ENCODE peak calls at places on chromosomes 2 and 18, in ten cellular contexts. Z is endothelial cell of umbilical vein, N is spleen, K is K562, F is prostate gland, M is GM12892, T is HCT116, R is transverse colon, L is suprapubic skin, W is stomach. G is an unnamed sample.
A peak's percentile ranks its signal among the peaks of the same experiment; 100 is the strongest.

GRCh38 chr2:217247511-217247910 is 387.6 kb upstream of the TNP1 start:
- DNase-seq in Z (no peak), N (no peak), K (no peak), F (peak; percentile 46), M (no peak), T (no peak), R (no peak), L (no peak), W (peak; percentile 33), G (no peak)

GRCh38 chr2:12764075-12764722 is 47.5 kb downstream of the TRIB2 start:
- DNase-seq in Z (peak; percentile 79), N (no peak), K (no peak), F (no peak), M (no peak), T (no peak), R (no peak), L (no peak), W (no peak), G (no peak)

GRCh38 chr18:69328086-69328485 is 72.6 kb upstream of the DOK6 start:
- DNase-seq in Z (no peak), N (peak; percentile 59), K (no peak), F (no peak), M (no peak), T (no peak), R (no peak), L (no peak), W (no peak), G (no peak)

GRCh38 chr2:38237311-38237710 is 139.8 kb downstream of the ATL2 start:
- DNase-seq in Z (no peak), N (no peak), K (no peak), F (no peak), M (no peak), T (no peak), R (no peak), L (no peak), W (no peak), G (no peak)

GRCh38 chr2:181456660-181457120 is 496 bp upstream of the ITGA4 start:
- DNase-seq in Z (no peak), N (peak; percentile 97), K (no peak), F (no peak), M (peak; percentile 23), T (no peak), R (peak; percentile 72), L (no peak), W (peak; percentile 47), G (no peak)

GRCh38 chr18:58373486-58373885 is 255.4 kb downstream of the ALPK2 start:
- DNase-seq in Z (no peak), N (no peak), K (no peak), F (no peak), M (no peak), T (no peak), R (no peak), L (no peak), W (no peak), G (no peak)

GRCh38 chr18:73827801-73828200 is 319.8 kb downstream of the FBXO15 start:
- DNase-seq in Z (no peak), N (no peak), K (no peak), F (no peak), M (no peak), T (no peak), R (no peak), L (no peak), W (no peak), G (no peak)

GRCh38 chr2:36427790-36428243 is 72.2 kb downstream of the CRIM1 start:
- DNase-seq in Z (no peak), N (peak; percentile 65), K (no peak), F (no peak), M (no peak), T (no peak), R (no peak), L (no peak), W (no peak), G (no peak)

GRCh38 chr2:127044165-127044718 is 62.7 kb downstream of the BIN1 start:
- DNase-seq in Z (no peak), N (no peak), K (no peak), F (no peak), M (no peak), T (no peak), R (no peak), L (no peak), W (no peak), G (no peak)

GRCh38 chr2:127047054-127047453 is 59.9 kb downstream of the BIN1 start:
- DNase-seq in Z (no peak), N (peak; percentile 71), K (no peak), F (no peak), M (no peak), T (no peak), R (no peak), L (peak; percentile 48), W (peak; percentile 21), G (no peak)

GRCh38 chr2:127044977-127045654 is 61.8 kb downstream of the BIN1 start:
- DNase-seq in Z (no peak), N (peak; percentile 73), K (no peak), F (no peak), M (no peak), T (no peak), R (no peak), L (peak; percentile 57), W (peak; percentile 21), G (no peak)

GRCh38 chr2:127046579-127046978 is 60.4 kb downstream of the BIN1 start:
- DNase-seq in Z (no peak), N (no peak), K (no peak), F (no peak), M (no peak), T (no peak), R (no peak), L (peak; percentile 49), W (peak; percentile 24), G (no peak)

GRCh38 chr2:127045792-127046501 is 61.0 kb downstream of the BIN1 start:
- DNase-seq in Z (no peak), N (peak; percentile 75), K (no peak), F (no peak), M (no peak), T (no peak), R (no peak), L (peak; percentile 60), W (peak; percentile 23), G (peak; percentile 13)
- TF ChIP-seq POLR2AphosphoS5 in Z (no peak), N (peak; percentile 12), K (no peak), F (no peak), M (no peak), T (no peak), R (no peak), L (no peak), W (no peak), G (no peak)

GRCh38 chr2:205692095-205692494 is 9.8 kb downstream of the NRP2 start:
- DNase-seq in Z (no peak), N (no peak), K (no peak), F (no peak), M (no peak), T (no peak), R (no peak), L (no peak), W (no peak), G (no peak)

GRCh38 chr2:205689837-205690236 is 7.5 kb downstream of the NRP2 start:
- DNase-seq in Z (no peak), N (no peak), K (no peak), F (no peak), M (no peak), T (no peak), R (no peak), L (no peak), W (no peak), G (no peak)

GRCh38 chr2:205696541-205697441 is 14.5 kb downstream of the NRP2 start:
- DNase-seq in Z (no peak), N (no peak), K (no peak), F (no peak), M (no peak), T (no peak), R (no peak), L (no peak), W (no peak), G (no peak)

GRCh38 chr2:205695460-205695979 is 13.2 kb downstream of the NRP2 start:
- DNase-seq in Z (no peak), N (no peak), K (no peak), F (no peak), M (no peak), T (no peak), R (no peak), L (no peak), W (no peak), G (no peak)

DNA sequence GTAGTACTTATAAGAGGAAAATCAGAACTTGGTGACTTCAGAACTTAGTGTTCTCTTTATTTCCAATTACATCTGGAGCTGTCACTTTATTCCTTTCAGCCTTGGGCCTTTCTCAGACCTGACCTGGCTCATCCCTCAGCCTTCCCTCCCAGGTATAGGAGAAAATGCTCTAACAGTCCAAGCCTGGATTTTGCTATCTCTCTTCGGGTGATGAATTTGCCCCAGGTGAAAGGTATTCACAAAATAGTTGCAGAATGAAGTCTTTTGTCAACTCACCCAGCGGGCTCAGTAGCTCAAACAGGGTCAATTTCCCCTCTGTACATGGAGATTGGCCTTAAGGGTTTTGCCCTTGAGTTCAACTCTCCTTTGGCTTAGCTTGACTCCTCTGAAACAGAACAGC is 12.0 kb downstream of the NRP2 start:
- DNase-seq in Z (no peak), N (no peak), K (no peak), F (no peak), M (no peak), T (no peak), R (no peak), L (no peak), W (no peak), G (no peak)
- TF ChIP-seq POLR2A in Z (no peak), N (no peak), K (no peak), F (no peak), M (no peak), T (no peak), R (no peak), L (no peak), W (no peak), G (no peak)

DNA sequence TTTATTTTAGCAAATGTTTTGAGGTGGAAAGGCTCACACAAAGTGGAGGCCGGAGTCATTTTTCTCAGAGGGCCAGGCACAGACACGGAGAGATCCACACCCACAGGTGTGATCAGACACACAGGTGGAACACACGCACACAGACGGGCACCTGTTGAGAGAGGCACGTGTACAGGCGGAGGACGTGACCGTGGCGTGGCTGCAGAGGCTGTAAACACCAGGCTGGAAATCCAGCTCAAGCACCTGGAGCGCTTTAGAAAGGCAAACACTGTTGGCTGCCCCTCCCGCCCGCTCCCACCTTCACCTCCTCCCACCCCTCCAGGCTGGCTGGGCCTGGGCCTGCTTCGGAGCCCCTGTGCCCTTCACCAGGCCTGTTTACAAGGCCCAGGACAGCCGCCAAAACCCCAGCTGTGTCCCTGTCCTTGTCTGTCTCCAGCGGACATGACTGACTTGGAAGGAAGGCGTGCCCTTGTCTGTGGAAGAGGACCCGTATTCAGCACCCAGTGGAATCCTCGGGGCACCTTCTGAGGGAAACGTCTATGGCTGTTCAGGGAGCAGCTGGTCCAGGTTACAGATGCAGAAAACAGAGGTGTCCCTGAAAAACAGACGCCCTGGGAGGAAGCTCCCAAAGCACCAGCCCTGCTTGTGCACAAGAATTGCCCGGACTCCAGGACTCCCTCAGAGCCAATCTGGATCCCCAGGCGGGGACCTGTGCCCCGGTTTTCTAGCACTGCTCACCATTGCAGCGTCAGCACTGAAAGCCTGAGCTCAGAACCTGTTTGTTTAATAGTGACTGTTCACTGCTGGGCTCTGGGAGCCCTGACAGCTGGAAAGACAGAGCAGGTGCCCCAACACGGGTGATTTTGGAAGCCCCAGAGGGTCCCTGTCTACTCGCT is 134.3 kb upstream of the HAAO start:
- DNase-seq in Z (no peak), N (no peak), K (no peak), F (no peak), M (no peak), T (no peak), R (peak; percentile 68), L (no peak), W (peak; percentile 77), G (no peak)
- TF ChIP-seq POLR2AphosphoS5 in Z (no peak), N (no peak), K (no peak), F (no peak), M (no peak), T (no peak), R (no peak), L (no peak), W (no peak), G (no peak)

GRCh38 chr2:223905996-223906395 is 39.1 kb downstream of the WDFY1 start:
- DNase-seq in Z (no peak), N (no peak), K (no peak), F (no peak), M (no peak), T (no peak), R (no peak), L (no peak), W (no peak), G (no peak)

GRCh38 chr2:223914349-223914748 is 30.8 kb downstream of the WDFY1 start:
- DNase-seq in Z (no peak), N (no peak), K (no peak), F (no peak), M (no peak), T (no peak), R (no peak), L (no peak), W (no peak), G (no peak)

GRCh38 chr2:223909048-223909741 is 35.9 kb downstream of the WDFY1 start:
- DNase-seq in Z (peak; percentile 30), N (no peak), K (no peak), F (no peak), M (no peak), T (no peak), R (no peak), L (no peak), W (no peak), G (no peak)

GRCh38 chr2:223908304-223909047 is 36.7 kb downstream of the WDFY1 start:
- DNase-seq in Z (no peak), N (no peak), K (no peak), F (no peak), M (no peak), T (no peak), R (no peak), L (no peak), W (peak; percentile 51), G (no peak)
- TF ChIP-seq POLR2A in Z (no peak), N (no peak), K (no peak), F (no peak), M (no peak), T (no peak), R (no peak), L (no peak), W (no peak), G (no peak)